ENCODE peak calls at places on chromosomes 13 and 19, in four cellular contexts. H is posterior cingulate gyrus, P is SJSA1, D is fibroblast of the aortic adventitia. B is an unnamed sample.

GRCh38 chr13:50690020-50690419 is 153.5 kb downstream of the DLEU7 start:
- DNase-seq in H (no peak), P (no peak), D (no peak), B (no peak)

GRCh38 chr19:48896191-48896720 is 2.3 kb downstream of the TULP2 start:
- DNase-seq in H (peak; percentile 93), P (no peak), D (no peak), B (no peak)

GRCh38 chr13:42048625-42049453 is at the start of gene DGKH:
- DNase-seq in H (peak; percentile 96), P (peak; percentile 84), D (peak; percentile 71), B (peak; percentile 40)

GRCh38 chr19:33386361-33386858 is 12.9 kb downstream of the CEBPG start:
- DNase-seq in H (peak; percentile 48), P (no peak), D (no peak), B (no peak)

GRCh38 chr13:105220063-105220462 is 1315.4 kb downstream of the EFNB2 start:
- DNase-seq in H (no peak), P (no peak), D (no peak), B (no peak)

GRCh38 chr13:64206430-64207225 is 2791.0 kb upstream of the PCDH20 start:
- DNase-seq in H (no peak), P (no peak), D (no peak), B (no peak)

GRCh38 chr13:44710576-44710975 is 134.4 kb upstream of the TSC22D1 start:
- DNase-seq in H (no peak), P (no peak), D (peak; percentile 85), B (peak; percentile 75)

GRCh38 chr19:14006766-14007562 is 844 bp upstream of the RFX1 start:
- DNase-seq in H (no peak), P (no peak), D (no peak), B (peak; percentile 90)

GRCh38 chr19:17061205-17061604 is 14.0 kb downstream of the HAUS8 start:
- DNase-seq in H (no peak), P (no peak), D (no peak), B (no peak)

GRCh38 chr19:3403489-3404323 is 37.3 kb downstream of the NFIC start:
- DNase-seq in H (peak; percentile 96), P (peak; percentile 97), D (peak; percentile 98), B (peak; percentile 51)

GRCh38 chr19:38693380-38694223 is 46.2 kb downstream of the ACTN4 start:
- DNase-seq in H (no peak), P (peak; percentile 95), D (peak; percentile 69), B (no peak)

GRCh38 chr13:99307648-99308339 is 595 bp upstream of the GPR183 start:
- DNase-seq in H (no peak), P (peak; percentile 97), D (peak; percentile 61), B (no peak)

GRCh38 chr13:60765700-60766411 is 368.8 kb downstream of the TDRD3 start:
- DNase-seq in H (no peak), P (no peak), D (peak; percentile 55), B (no peak)

GRCh38 chr13:32415019-32415418 is 12.9 kb downstream of the N4BP2L1 start:
- DNase-seq in H (no peak), P (no peak), D (peak; percentile 8), B (no peak)

GRCh38 chr13:91228940-91229339 is 118.5 kb upstream of the MIR17HG start:
- DNase-seq in H (no peak), P (no peak), D (no peak), B (no peak)

GRCh38 chr13:39776439-39776838 is 121.0 kb downstream of the COG6 start:
- DNase-seq in H (no peak), P (no peak), D (peak; percentile 76), B (no peak)

GRCh38 chr19:10603084-10603872 is 16.2 kb upstream of the AP1M2 start:
- DNase-seq in H (no peak), P (peak; percentile 57), D (no peak), B (no peak)

GRCh38 chr13:113097651-113098050 is 7.9 kb upstream of the F7 start:
- DNase-seq in H (peak; percentile 22), P (no peak), D (no peak), B (no peak)

GRCh38 chr19:3463959-3464796 is 16.1 kb downstream of the SMIM24 start:
- DNase-seq in H (no peak), P (no peak), D (no peak), B (no peak)

GRCh38 chr13:53010374-53011105 is 18.1 kb upstream of the OLFM4 start:
- DNase-seq in H (no peak), P (no peak), D (no peak), B (no peak)

GRCh38 chr13:104301216-104301975 is 1235.2 kb upstream of the SLC10A2 start:
- DNase-seq in H (no peak), P (no peak), D (no peak), B (no peak)

GRCh38 chr13:103698000-103698399 is 631.8 kb upstream of the SLC10A2 start:
- DNase-seq in H (no peak), P (no peak), D (no peak), B (no peak)

GRCh38 chr13:45269204-45269603 is 68.4 kb upstream of the KCTD4 start:
- DNase-seq in H (no peak), P (no peak), D (peak; percentile 13), B (no peak)

GRCh38 chr19:38266070-38266469 is 1.7 kb downstream of the SPINT2 start:
- DNase-seq in H (no peak), P (no peak), D (no peak), B (no peak)

GRCh38 chr13:101916108-101916757 is 463.8 kb downstream of the ITGBL1 start:
- DNase-seq in H (peak; percentile 93), P (no peak), D (no peak), B (no peak)

GRCh38 chr19:51460164-51460992 is 2.1 kb upstream of the SIGLEC8 start:
- DNase-seq in H (peak; percentile 66), P (peak; percentile 15), D (peak; percentile 15), B (no peak)

GRCh38 chr19:47035127-47035494 is 13.3 kb downstream of the TMEM160 start:
- DNase-seq in H (peak; percentile 73), P (no peak), D (no peak), B (no peak)

GRCh38 chr13:39859898-39860297 is 204.4 kb downstream of the COG6 start:
- DNase-seq in H (no peak), P (no peak), D (no peak), B (no peak)

GRCh38 chr13:112775791-112776279 is 86.0 kb downstream of the ATP11A start:
- DNase-seq in H (no peak), P (no peak), D (no peak), B (no peak)

GRCh38 chr19:42421591-42422031 is 5.6 kb downstream of the LIPE start:
- DNase-seq in H (peak; percentile 66), P (no peak), D (peak; percentile 10), B (no peak)

GRCh38 chr13:111873676-111874178 is 193.2 kb upstream of the SOX1 start:
- DNase-seq in H (peak; percentile 50), P (peak; percentile 34), D (no peak), B (no peak)

GRCh38 chr13:31756346-31756745 is 17.0 kb downstream of the RXFP2 start:
- DNase-seq in H (no peak), P (no peak), D (peak; percentile 90), B (peak; percentile 27)

GRCh38 chr13:80737513-80737912 is 396.6 kb upstream of the SPRY2 start:
- DNase-seq in H (peak; percentile 59), P (no peak), D (no peak), B (no peak)

B was measured in amniotic stem cell.